ENCODE peak calls at places on chromosomes 7 and 10, in ten cellular contexts. D is GM23248; I is K562; X is thoracic aorta; P is right lobe of liver; A is body of pancreas; Z is SJSA1; H is upper lobe of right lung; Y is neural progenitor cell; Q is CD4-positive, CD25-positive, alpha-beta regulatory T cell. F is an unnamed sample.

GRCh38 chr10:102230861-102231356 is 4.8 kb downstream of the ELOVL3 start:
- DNase-seq in Z (no peak), Y (peak; percentile 87), I (peak; percentile 44), A (peak; percentile 31), Q (peak; percentile 20), D (peak; percentile 59), X (no peak), H (peak; percentile 80), P (peak; percentile 71), F (peak; percentile 72)

GRCh38 chr10:4704034-4704545 is 121.9 kb upstream of the AKR1E2 start:
- DNase-seq in A (peak; percentile 12), Z (peak; percentile 55), Q (no peak), D (peak; percentile 97), P (no peak), Y (no peak), I (no peak), X (no peak), H (no peak), F (no peak)

GRCh38 chr7:90520484-90520883 is 51.0 kb downstream of the PTTG1IP2 start:
- DNase-seq in H (no peak), X (no peak), Q (no peak), D (peak; percentile 14), A (no peak), P (no peak), I (no peak), Z (no peak), Y (peak; percentile 34), F (no peak)

GRCh38 chr10:24360286-24361127 is 151.6 kb downstream of the KIAA1217 start:
- DNase-seq in Z (peak; percentile 54), H (no peak), Y (peak; percentile 80), D (peak; percentile 82), P (no peak), Q (no peak), A (peak; percentile 79), I (peak; percentile 39), X (peak; percentile 19), F (peak; percentile 65)

GRCh38 chr7:129690701-129691100 is 79.2 kb downstream of the NRF1 start:
- DNase-seq in P (no peak), Q (no peak), Y (no peak), A (no peak), Z (no peak), I (no peak), X (no peak), H (no peak), D (peak; percentile 6), F (no peak)

GRCh38 chr10:45001382-45002148 is 842 bp downstream of the ZNF22 start:
- DNase-seq in P (peak; percentile 83), I (peak; percentile 50), A (peak; percentile 89), Y (peak; percentile 63), H (peak; percentile 83), Z (peak; percentile 74), Q (no peak), D (peak; percentile 82), X (no peak), F (peak; percentile 84)

GRCh38 chr7:25672476-25672875 is 444.2 kb upstream of the NPVF start:
- DNase-seq in P (no peak), Q (no peak), Y (no peak), Z (no peak), X (no peak), H (no peak), A (no peak), I (no peak), D (no peak), F (no peak)

GRCh38 chr7:46257766-46258448 is 336.8 kb upstream of the IGFBP3 start:
- DNase-seq in P (no peak), I (no peak), Y (no peak), Z (no peak), Q (no peak), A (no peak), H (no peak), D (peak; percentile 96), X (no peak), F (no peak)

GRCh38 chr10:75209325-75210192 is 1.0 kb upstream of the VDAC2 start:
- DNase-seq in A (peak; percentile 81), Z (peak; percentile 78), H (peak; percentile 89), D (peak; percentile 95), P (peak; percentile 80), X (peak; percentile 43), Q (peak; percentile 67), I (peak; percentile 77), Y (no peak), F (peak; percentile 89)

DNA sequence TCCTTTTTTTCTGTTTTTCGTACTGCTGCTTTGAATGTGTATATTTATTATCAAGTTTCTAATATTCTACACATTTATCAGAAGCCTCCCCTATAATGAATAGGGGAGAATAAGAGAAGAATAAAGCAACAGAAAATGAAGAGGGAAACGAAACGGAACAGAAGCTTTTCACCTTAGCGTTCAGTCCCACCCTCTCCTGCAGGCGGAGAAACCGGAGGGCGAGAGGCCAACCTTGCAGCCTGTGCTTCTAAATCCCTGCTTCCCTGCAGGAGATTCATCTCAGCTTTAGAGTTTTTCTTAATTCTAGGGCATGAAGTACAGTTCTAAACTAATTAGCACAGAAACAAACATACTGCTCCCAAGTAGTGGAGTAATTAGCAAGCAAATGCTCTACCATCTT is 107.2 kb downstream of the CUBN start:
- DNase-seq in A (no peak), X (no peak), H (no peak), I (no peak), Q (no peak), Z (no peak), Y (peak; percentile 63), P (no peak), D (no peak), F (no peak)
- H3K4me3 ChIP-seq in A (no peak overlapping the region), X (no peak overlapping the region), H (no peak overlapping the region), I (no peak overlapping the region), Q (no peak overlapping the region), Z (no peak overlapping the region), Y (peak overlapping the region; percentile 29), P (no peak overlapping the region), D (no peak overlapping the region), F (no peak overlapping the region)

DNA sequence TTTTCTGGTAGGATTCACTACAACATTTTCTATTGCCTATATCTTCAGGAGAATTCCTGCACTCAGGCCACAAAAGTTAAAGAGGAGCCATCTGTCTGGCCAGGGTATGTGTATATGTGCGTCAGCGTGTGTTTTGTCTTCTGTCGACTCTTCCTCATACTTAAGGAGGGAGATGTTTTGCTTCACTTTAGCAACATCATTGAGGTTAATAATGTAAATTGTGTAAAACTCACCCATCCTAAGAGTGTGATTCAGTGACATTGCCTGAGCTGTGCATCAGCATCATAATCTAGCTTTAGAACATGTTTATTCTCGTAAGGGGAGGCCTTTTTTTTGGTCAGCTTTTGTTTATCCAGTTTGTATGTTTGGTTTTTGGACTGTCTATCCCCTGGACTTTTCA is 23.7 kb downstream of the FBH1 start:
- DNase-seq in P (no peak), Z (no peak), H (no peak), D (no peak), X (no peak), Q (no peak), Y (no peak), I (no peak), A (no peak), F (no peak)
- H3K36me3 ChIP-seq in P (peaks cover 11% of the 10 kb centered on the region), Z (peaks cover 89% of the 10 kb centered on the region), H (peaks cover 97% of the 10 kb centered on the region), D (peaks cover 53% of the 10 kb centered on the region), X (peaks cover 86% of the 10 kb centered on the region), Q (peaks cover 96% of the 10 kb centered on the region), Y (no peaks in the 10 kb centered on the region), I (peaks cover 99% of the 10 kb centered on the region), A (peaks cover 25% of the 10 kb centered on the region), F (peaks cover 100% of the 10 kb centered on the region)

GRCh38 chr7:30917216-30917893 is 5.7 kb downstream of the AQP1 start:
- DNase-seq in Z (no peak), I (no peak), P (peak; percentile 13), H (no peak), A (no peak), X (no peak), Q (no peak), D (no peak), Y (no peak), F (peak; percentile 33)
- H3K4me1 ChIP-seq in Z (peaks cover 28% of the 10 kb centered on the region), I (peaks cover 87% of the 10 kb centered on the region), P (no peaks in the 10 kb centered on the region), H (peaks cover 50% of the 10 kb centered on the region), A (peaks cover 83% of the 10 kb centered on the region), X (peaks cover 71% of the 10 kb centered on the region), Q (no peaks in the 10 kb centered on the region), D (peaks cover 26% of the 10 kb centered on the region), Y (peaks cover 24% of the 10 kb centered on the region), F (peaks cover 54% of the 10 kb centered on the region)

DNA sequence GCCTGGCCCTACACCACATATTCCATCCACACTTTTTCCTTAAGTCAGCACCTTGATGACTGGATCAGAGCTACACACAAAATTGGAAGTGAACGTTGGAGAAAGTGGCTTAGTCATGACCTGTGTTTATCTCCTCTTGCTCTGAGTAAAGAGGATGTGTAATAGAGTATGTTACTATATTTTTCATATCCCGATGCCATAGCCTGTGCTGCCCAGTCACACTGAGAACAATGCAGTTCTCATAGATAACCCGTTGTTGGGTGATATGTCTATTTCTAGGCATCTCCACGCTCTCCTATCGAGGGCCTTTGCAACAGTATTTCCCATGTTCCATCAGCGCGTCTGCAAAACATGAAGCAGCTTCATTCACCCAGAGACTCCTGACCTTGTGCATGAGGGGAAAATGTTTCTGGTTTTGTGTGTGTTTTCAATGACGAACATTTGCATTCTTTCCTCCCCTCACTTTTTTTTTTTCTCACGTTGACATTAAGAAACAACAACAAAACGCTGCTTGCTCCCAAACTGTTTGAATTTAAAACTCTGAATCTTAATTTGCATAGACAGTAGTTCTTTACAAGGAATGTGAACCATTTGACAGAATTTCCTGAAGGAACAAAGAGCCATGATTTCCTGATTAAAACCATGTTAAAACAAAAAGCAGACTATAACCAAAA is 43.4 kb downstream of the GRK5 start:
- DNase-seq in Z (peak; percentile 61), A (no peak), X (no peak), H (no peak), Q (no peak), I (no peak), D (peak; percentile 93), Y (no peak), P (no peak), F (no peak)
- H3K4me3 ChIP-seq in Z (no peak overlapping the region), A (no peak overlapping the region), X (no peak overlapping the region), H (no peak overlapping the region), Q (no peak overlapping the region), I (no peak overlapping the region), D (peak overlapping the region; percentile 50), Y (no peak overlapping the region), P (no peak overlapping the region), F (no peak overlapping the region)

DNA sequence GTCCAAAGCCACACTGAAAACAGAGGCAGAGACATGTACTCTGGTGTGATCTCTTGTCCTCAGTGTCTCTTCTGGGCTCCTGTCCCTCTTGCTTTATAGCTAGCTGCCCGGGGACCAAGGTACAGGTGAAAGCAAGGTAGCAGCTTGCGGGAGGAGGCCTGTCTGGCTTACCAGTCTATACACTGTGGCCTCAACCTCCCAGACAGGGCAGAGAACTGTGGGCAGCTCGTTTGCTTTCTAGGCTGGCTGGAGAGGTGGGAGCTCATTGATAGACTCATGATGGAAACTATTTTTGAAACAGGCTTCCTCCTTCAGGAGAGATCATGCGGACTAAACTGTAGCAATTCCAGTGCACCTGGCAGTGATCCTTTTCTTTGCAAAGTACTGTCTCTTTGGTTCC is 4.6 kb downstream of the CYREN start:
- DNase-seq in Z (no peak), H (no peak), Q (no peak), A (no peak), D (no peak), X (no peak), P (no peak), I (no peak), Y (no peak), F (no peak)
- H3K36me3 ChIP-seq in Z (peaks cover 64% of the 10 kb centered on the region), H (peaks cover 36% of the 10 kb centered on the region), Q (peaks cover 33% of the 10 kb centered on the region), A (no peaks in the 10 kb centered on the region), D (peaks cover 7% of the 10 kb centered on the region), X (peaks cover 21% of the 10 kb centered on the region), P (no peaks in the 10 kb centered on the region), I (peaks cover 53% of the 10 kb centered on the region), Y (no peaks in the 10 kb centered on the region), F (peaks cover 51% of the 10 kb centered on the region)

GRCh38 chr10:131899116-131899690 is 1.6 kb upstream of the PPP2R2D start:
- DNase-seq in A (no peak), Z (no peak), Y (no peak), Q (no peak), D (no peak), I (no peak), P (no peak), X (no peak), H (peak; percentile 42), F (no peak)
- H3K4me1 ChIP-seq in A (peaks cover 34% of the 10 kb centered on the region), Z (peaks cover 27% of the 10 kb centered on the region), Y (peaks cover 6% of the 10 kb centered on the region), Q (peaks cover 30% of the 10 kb centered on the region), D (peaks cover 17% of the 10 kb centered on the region), I (peaks cover 40% of the 10 kb centered on the region), P (no peaks in the 10 kb centered on the region), X (peaks cover 24% of the 10 kb centered on the region), H (peaks cover 15% of the 10 kb centered on the region), F (peaks cover 24% of the 10 kb centered on the region)

F was measured in lower lobe of right lung.